ENCODE peak calls at places on chromosomes 2 and 18, in eight cellular contexts. P, C, D, A, L, K, S and M are unnamed samples.
A peak's percentile ranks its signal among the peaks of the same experiment; 100 is the strongest.

GRCh38 chr2:50851891-50852290 is 180.0 kb downstream of the NRXN1 start:
- DNase-seq in P (no peak), C (no peak), D (no peak), A (no peak), L (no peak), K (no peak), S (no peak), M (no peak)

GRCh38 chr2:40373093-40373492 is 78.8 kb downstream of the SLC8A1 start:
- DNase-seq in P (no peak), C (no peak), D (no peak), A (no peak), L (no peak), K (no peak), S (no peak), M (no peak)

GRCh38 chr2:204313256-204313655 is 232.0 kb upstream of the PARD3B start:
- DNase-seq in P (no peak), C (no peak), D (no peak), A (no peak), L (no peak), K (no peak), S (no peak), M (no peak)

GRCh38 chr2:133414486-133415209 is 153.6 kb downstream of the NCKAP5 start:
- DNase-seq in P (no peak), C (no peak), D (no peak), A (peak; percentile 75), L (no peak), K (no peak), S (no peak), M (no peak)

GRCh38 chr18:63236990-63237389 is 82.6 kb downstream of the BCL2 start:
- DNase-seq in P (no peak), C (no peak), D (no peak), A (no peak), L (no peak), K (no peak), S (no peak), M (no peak)

GRCh38 chr2:29051730-29052129 is 22.6 kb downstream of the PCARE start:
- DNase-seq in P (no peak), C (no peak), D (no peak), A (no peak), L (no peak), K (no peak), S (no peak), M (no peak)

GRCh38 chr2:238277695-238278094 is 10.7 kb downstream of the PER2 start:
- DNase-seq in P (no peak), C (no peak), D (no peak), A (no peak), L (no peak), K (no peak), S (no peak), M (no peak)

GRCh38 chr2:169573974-169574299 is 272 bp upstream of the FASTKD1 start:
- DNase-seq in P (no peak), C (no peak), D (no peak), A (no peak), L (no peak), K (no peak), S (no peak), M (no peak)

GRCh38 chr2:66874411-66874810 is 439.5 kb downstream of the MEIS1 start:
- DNase-seq in P (no peak), C (no peak), D (peak; percentile 59), A (peak; percentile 51), L (no peak), K (no peak), S (no peak), M (no peak)

GRCh38 chr2:23673830-23674679 is 252.9 kb downstream of the ATAD2B start:
- DNase-seq in P (no peak), C (peak; percentile 16), D (no peak), A (no peak), L (no peak), K (no peak), S (no peak), M (no peak)

GRCh38 chr18:53219853-53220252 is 879.9 kb downstream of the DCC start:
- DNase-seq in P (no peak), C (no peak), D (no peak), A (no peak), L (peak; percentile 11), K (no peak), S (no peak), M (no peak)

GRCh38 chr2:233081731-233082221 is 21.6 kb downstream of the INPP5D start:
- DNase-seq in P (no peak), C (no peak), D (no peak), A (no peak), L (no peak), K (no peak), S (no peak), M (no peak)

GRCh38 chr2:191105082-191105481 is 45.7 kb downstream of the STAT4 start:
- DNase-seq in P (no peak), C (no peak), D (no peak), A (peak; percentile 24), L (peak; percentile 76), K (no peak), S (no peak), M (no peak)

GRCh38 chr2:235325126-235325525 is 168.7 kb upstream of the AGAP1 start:
- DNase-seq in P (no peak), C (no peak), D (no peak), A (no peak), L (peak; percentile 35), K (no peak), S (no peak), M (no peak)

GRCh38 chr18:67425724-67426123 is 90.8 kb downstream of the DSEL start:
- DNase-seq in P (no peak), C (no peak), D (peak; percentile 76), A (peak; percentile 96), L (peak; percentile 94), K (no peak), S (peak; percentile 39), M (no peak)

GRCh38 chr18:70384181-70384790 is 95.4 kb downstream of the SOCS6 start:
- DNase-seq in P (no peak), C (no peak), D (peak; percentile 46), A (peak; percentile 63), L (peak; percentile 93), K (no peak), S (peak; percentile 19), M (no peak)

GRCh38 chr2:34670482-34670881 is 1071.4 kb upstream of the FAM98A start:
- DNase-seq in P (no peak), C (no peak), D (no peak), A (no peak), L (no peak), K (no peak), S (no peak), M (no peak)

GRCh38 chr2:218870984-218871344 is 9.7 kb upstream of the WNT10A start:
- DNase-seq in P (no peak), C (no peak), D (no peak), A (no peak), L (no peak), K (peak; percentile 36), S (no peak), M (no peak)

GRCh38 chr2:64291181-64291580 is 147.0 kb upstream of the PELI1 start:
- DNase-seq in P (no peak), C (no peak), D (no peak), A (peak; percentile 92), L (peak; percentile 92), K (no peak), S (no peak), M (no peak)

GRCh38 chr18:55585586-55586521 is 2.1 kb downstream of the TCF4 start:
- DNase-seq in P (no peak), C (peak; percentile 1), D (no peak), A (peak; percentile 56), L (no peak), K (no peak), S (no peak), M (no peak)

GRCh38 chr2:230690439-230690838 is 22.2 kb upstream of the CAB39 start:
- DNase-seq in P (no peak), C (no peak), D (no peak), A (peak; percentile 85), L (no peak), K (peak; percentile 79), S (no peak), M (no peak)

GRCh38 chr18:3713166-3713565 is 263.2 kb downstream of the TGIF1 start:
- DNase-seq in P (no peak), C (no peak), D (no peak), A (peak; percentile 74), L (no peak), K (no peak), S (no peak), M (no peak)

GRCh38 chr2:120052597-120052996 is 39.7 kb downstream of the EPB41L5 start:
- DNase-seq in P (no peak), C (no peak), D (no peak), A (peak; percentile 6), L (no peak), K (no peak), S (no peak), M (no peak)

GRCh38 chr2:105935048-105935447 is 190.3 kb downstream of the NCK2 start:
- DNase-seq in P (no peak), C (no peak), D (no peak), A (no peak), L (no peak), K (no peak), S (no peak), M (no peak)

GRCh38 chr2:69847068-69847828 is 17.8 kb downstream of the GMCL1 start:
- DNase-seq in P (no peak), C (no peak), D (no peak), A (no peak), L (no peak), K (no peak), S (no peak), M (no peak)

GRCh38 chr2:233267516-233268245 is 16.2 kb downstream of the ATG16L1 start:
- DNase-seq in P (peak; percentile 58), C (no peak), D (no peak), A (no peak), L (no peak), K (no peak), S (no peak), M (peak; percentile 35)

GRCh38 chr2:181764095-181764963 is 84.0 kb upstream of the NEUROD1 start:
- DNase-seq in P (no peak), C (no peak), D (no peak), A (no peak), L (no peak), K (no peak), S (no peak), M (no peak)

GRCh38 chr2:4151521-4151920 is 448.1 kb downstream of the DCDC2C start:
- DNase-seq in P (no peak), C (no peak), D (no peak), A (no peak), L (no peak), K (no peak), S (no peak), M (no peak)
- TF ChIP-seq CTCF in P (no peak), C (no peak), D (no peak), A (no peak), L (no peak), K (no peak), S (no peak), M (no peak)

GRCh38 chr2:134790487-134790886 is 47.9 kb upstream of the ACMSD start:
- DNase-seq in P (no peak), C (no peak), D (no peak), A (no peak), L (no peak), K (no peak), S (no peak), M (no peak)
- TF ChIP-seq CTCF in P (no peak), C (peak; percentile 40), D (no peak), A (peak; percentile 24), L (peak; percentile 27), K (no peak), S (no peak), M (no peak)

GRCh38 chr2:102235491-102235890 is 48.7 kb downstream of the IL1RL2 start:
- DNase-seq in P (no peak), C (no peak), D (no peak), A (no peak), L (peak; percentile 36), K (no peak), S (no peak), M (no peak)
- TF ChIP-seq CTCF in P (no peak), C (peak; percentile 28), D (peak; percentile 41), A (peak; percentile 23), L (peak; percentile 34), K (no peak), S (peak; percentile 27), M (peak; percentile 19)

GRCh38 chr2:109402180-109402579 is 211.6 kb downstream of the SEPTIN10 start:
- DNase-seq in P (no peak), C (no peak), D (no peak), A (no peak), L (no peak), K (no peak), S (no peak), M (no peak)
- TF ChIP-seq CTCF in P (no peak), C (no peak), D (no peak), A (no peak), L (no peak), K (no peak), S (no peak), M (no peak)